ENCODE peak calls at places on chromosomes 3 and 15, in seven cellular contexts. One of them, this sample, is unnamed.

GRCh38 chr3:167882057-167882667 is 146.6 kb downstream of the SERPINI1 start:
- DNase-seq in activated CD4-positive, alpha-beta T cell treated with anti-CD3 and anti-CD28 coated beads, Interleukin-2, amount 10 ng/mL, durations not matched to agents 7 days and 5 days: no peak
- DNase-seq in iris pigment epithelial cell: peak; percentile 59
- DNase-seq in K562: peak; percentile 20
- DNase-seq in pons: peak; percentile 75
- DNase-seq in foreskin melanocyte: peak; percentile 45
- DNase-seq in LHCN-M2: peak; percentile 43
- DNase-seq in this sample: peak; percentile 64

GRCh38 chr3:67654099-67654831 is at the start of gene SUCLG2:
- DNase-seq in activated CD4-positive, alpha-beta T cell treated with anti-CD3 and anti-CD28 coated beads, Interleukin-2, amount 10 ng/mL, durations not matched to agents 7 days and 5 days: peak; percentile 87
- DNase-seq in iris pigment epithelial cell: peak; percentile 88
- DNase-seq in K562: peak; percentile 72
- DNase-seq in pons: peak; percentile 66
- DNase-seq in foreskin melanocyte: peak; percentile 77
- DNase-seq in LHCN-M2: peak; percentile 90
- DNase-seq in this sample: peak; percentile 88

GRCh38 chr3:149277338-149277813 is 55.7 kb upstream of the CP start:
- DNase-seq in activated CD4-positive, alpha-beta T cell treated with anti-CD3 and anti-CD28 coated beads, Interleukin-2, amount 10 ng/mL, durations not matched to agents 7 days and 5 days: peak; percentile 20
- DNase-seq in iris pigment epithelial cell: peak; percentile 80
- DNase-seq in K562: no peak
- DNase-seq in pons: peak; percentile 36
- DNase-seq in foreskin melanocyte: peak; percentile 33
- DNase-seq in LHCN-M2: peak; percentile 89
- DNase-seq in this sample: no peak

GRCh38 chr15:59376735-59377134 is 4.1 kb upstream of the MYO1E start:
- DNase-seq in activated CD4-positive, alpha-beta T cell treated with anti-CD3 and anti-CD28 coated beads, Interleukin-2, amount 10 ng/mL, durations not matched to agents 7 days and 5 days: no peak
- DNase-seq in iris pigment epithelial cell: peak; percentile 45
- DNase-seq in K562: no peak
- DNase-seq in pons: peak; percentile 60
- DNase-seq in foreskin melanocyte: no peak
- DNase-seq in LHCN-M2: peak; percentile 25
- DNase-seq in this sample: peak; percentile 51

GRCh38 chr3:123725652-123726400 is 141.0 kb upstream of the HACD2 start:
- DNase-seq in activated CD4-positive, alpha-beta T cell treated with anti-CD3 and anti-CD28 coated beads, Interleukin-2, amount 10 ng/mL, durations not matched to agents 7 days and 5 days: no peak
- DNase-seq in iris pigment epithelial cell: no peak
- DNase-seq in K562: no peak
- DNase-seq in pons: no peak
- DNase-seq in foreskin melanocyte: no peak
- DNase-seq in LHCN-M2: no peak
- DNase-seq in this sample: peak; percentile 48

GRCh38 chr3:85427467-85427866 is 468.7 kb downstream of the CADM2 start:
- DNase-seq in activated CD4-positive, alpha-beta T cell treated with anti-CD3 and anti-CD28 coated beads, Interleukin-2, amount 10 ng/mL, durations not matched to agents 7 days and 5 days: no peak
- DNase-seq in iris pigment epithelial cell: no peak
- DNase-seq in K562: no peak
- DNase-seq in pons: no peak
- DNase-seq in foreskin melanocyte: no peak
- DNase-seq in LHCN-M2: no peak
- DNase-seq in this sample: no peak

GRCh38 chr3:48432411-48433371 is 2.8 kb upstream of the PLXNB1 start:
- DNase-seq in activated CD4-positive, alpha-beta T cell treated with anti-CD3 and anti-CD28 coated beads, Interleukin-2, amount 10 ng/mL, durations not matched to agents 7 days and 5 days: peak; percentile 22
- DNase-seq in iris pigment epithelial cell: peak; percentile 47
- DNase-seq in K562: no peak
- DNase-seq in pons: no peak
- DNase-seq in foreskin melanocyte: no peak
- DNase-seq in LHCN-M2: peak; percentile 45
- DNase-seq in this sample: peak; percentile 28

GRCh38 chr15:29825205-29825604 is 2.9 kb upstream of the TJP1 start:
- DNase-seq in activated CD4-positive, alpha-beta T cell treated with anti-CD3 and anti-CD28 coated beads, Interleukin-2, amount 10 ng/mL, durations not matched to agents 7 days and 5 days: peak; percentile 57
- DNase-seq in iris pigment epithelial cell: peak; percentile 54
- DNase-seq in K562: no peak
- DNase-seq in pons: no peak
- DNase-seq in foreskin melanocyte: no peak
- DNase-seq in LHCN-M2: no peak
- DNase-seq in this sample: no peak

GRCh38 chr3:62567097-62568021 is 194.0 kb upstream of the FEZF2 start:
- DNase-seq in activated CD4-positive, alpha-beta T cell treated with anti-CD3 and anti-CD28 coated beads, Interleukin-2, amount 10 ng/mL, durations not matched to agents 7 days and 5 days: no peak
- DNase-seq in iris pigment epithelial cell: peak; percentile 74
- DNase-seq in K562: no peak
- DNase-seq in pons: no peak
- DNase-seq in foreskin melanocyte: no peak
- DNase-seq in LHCN-M2: peak; percentile 81
- DNase-seq in this sample: no peak

GRCh38 chr15:85280203-85280602 is 100.2 kb upstream of the AKAP13 start:
- DNase-seq in activated CD4-positive, alpha-beta T cell treated with anti-CD3 and anti-CD28 coated beads, Interleukin-2, amount 10 ng/mL, durations not matched to agents 7 days and 5 days: no peak
- DNase-seq in iris pigment epithelial cell: no peak
- DNase-seq in K562: no peak
- DNase-seq in pons: no peak
- DNase-seq in foreskin melanocyte: no peak
- DNase-seq in LHCN-M2: no peak
- DNase-seq in this sample: no peak

GRCh38 chr3:67083277-67083676 is 85.2 kb downstream of the KBTBD8 start:
- DNase-seq in activated CD4-positive, alpha-beta T cell treated with anti-CD3 and anti-CD28 coated beads, Interleukin-2, amount 10 ng/mL, durations not matched to agents 7 days and 5 days: peak; percentile 64
- DNase-seq in iris pigment epithelial cell: peak; percentile 15
- DNase-seq in K562: no peak
- DNase-seq in pons: no peak
- DNase-seq in foreskin melanocyte: no peak
- DNase-seq in LHCN-M2: peak; percentile 22
- DNase-seq in this sample: no peak